ENCODE peak calls at places on chromosomes 6 and 20, in seven cellular contexts. V is PC-9, U is astrocyte, H is bronchial epithelial cell, O is H9, R is cardiac muscle cell, S is dorsolateral prefrontal cortex. G is an unnamed sample. For H3K27me3, the result is how much of the 10 kb centered on the place peaks cover.

GRCh38 chr6:133834472-133835170 is 54.3 kb upstream of the TCF21 start:
- DNase-seq in H (no peak), O (no peak), R (no peak), U (no peak), S (no peak), V (no peak), G (no peak)

GRCh38 chr6:5728726-5729434 is 277.8 kb downstream of the NRN1 start:
- DNase-seq in U (peak), H (peak), S (no peak), O (no peak), V (no peak), R (no peak), G (no peak)

GRCh38 chr6:6713660-6714446 is 125.3 kb downstream of the LY86 start:
- DNase-seq in V (no peak), U (peak), H (peak), R (no peak), O (no peak), S (no peak), G (no peak)

GRCh38 chr6:14172575-14172974 is 55.0 kb downstream of the CD83 start:
- DNase-seq in H (peak), U (no peak), R (no peak), V (no peak), O (no peak), S (no peak), G (no peak)

GRCh38 chr20:21191839-21192238 is 66.0 kb downstream of the KIZ start:
- DNase-seq in U (no peak), V (no peak), S (no peak), O (peak), H (no peak), R (peak), G (no peak)

GRCh38 chr6:163983601-163984445 is 569.3 kb downstream of the QKI start:
- DNase-seq in V (no peak), S (no peak), U (peak), O (no peak), H (no peak), R (peak), G (no peak)

GRCh38 chr6:134819858-134820495 is 129.9 kb downstream of the ALDH8A1 start:
- DNase-seq in O (no peak), S (no peak), U (no peak), V (peak), H (no peak), R (no peak), G (no peak)

GRCh38 chr6:131116755-131117360 is 18.4 kb upstream of the AKAP7 start:
- DNase-seq in H (peak), S (no peak), O (no peak), U (no peak), V (peak), R (peak), G (peak)

GRCh38 chr6:159826968-159827647 is 27.0 kb downstream of the PNLDC1 start:
- DNase-seq in O (no peak), S (no peak), H (no peak), R (no peak), V (no peak), U (no peak), G (no peak)

GRCh38 chr20:56187791-56188190 is 60.7 kb upstream of the MC3R start:
- DNase-seq in O (peak), S (no peak), V (no peak), R (no peak), U (no peak), H (no peak), G (no peak)
- TF ChIP-seq CTCF in O (no peak), S (no peak), V (peak), R (no peak), U (no peak), H (no peak), G (no peak)

GRCh38 chr6:137488736-137489409 is 5.3 kb downstream of the OLIG3 start:
- DNase-seq in U (no peak), S (no peak), R (no peak), H (no peak), O (peak), V (no peak), G (no peak)

GRCh38 chr6:137487947-137488735 is 6.1 kb downstream of the OLIG3 start:
- DNase-seq in R (no peak), H (no peak), O (no peak), S (no peak), U (no peak), V (no peak), G (peak)

GRCh38 chr6:137487181-137487910 is 6.8 kb downstream of the OLIG3 start:
- DNase-seq in R (no peak), H (no peak), U (no peak), O (no peak), V (no peak), S (no peak), G (no peak)

GRCh38 chr6:137489410-137490371 is 4.5 kb downstream of the OLIG3 start:
- DNase-seq in H (no peak), O (peak), V (no peak), S (no peak), U (no peak), R (no peak), G (no peak)

DNA sequence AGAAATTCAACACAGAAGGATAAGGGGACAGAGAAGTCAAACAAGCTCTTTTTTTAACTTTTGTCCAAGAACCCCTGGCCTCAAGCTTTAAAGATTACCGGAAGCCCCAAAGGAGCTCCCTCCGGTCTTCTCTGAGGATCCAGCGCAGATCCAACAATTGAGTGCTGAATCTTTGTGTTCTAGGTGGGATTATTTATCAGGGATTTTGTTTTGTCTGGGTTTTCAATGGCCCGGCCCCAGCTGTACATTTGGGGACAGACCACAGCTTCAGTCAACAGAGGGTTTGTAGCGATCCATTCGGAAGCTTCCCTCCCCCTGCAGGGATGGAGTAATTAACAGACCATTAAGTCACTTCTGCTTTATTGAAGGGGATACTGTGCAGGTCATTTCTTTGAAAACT is 7.8 kb downstream of the OLIG3 start:
- DNase-seq in V (no peak), H (no peak), R (no peak), O (no peak), U (no peak), S (no peak), G (no peak)
- H3K27me3 ChIP-seq in V (under half), H (under half), R (half or more), O (under half), U (half or more), S (half or more), G (under half)

GRCh38 chr20:23078994-23079364 is 7.1 kb downstream of the CD93 start:
- DNase-seq in O (peak), R (peak), V (no peak), S (no peak), U (no peak), H (no peak), G (no peak)
- TF ChIP-seq CTCF in O (peak), R (peak), V (peak), S (no peak), U (no peak), H (peak), G (peak)

GRCh38 chr20:57269148-57269984 is 2.9 kb upstream of the BMP7 start:
- DNase-seq in O (no peak), H (no peak), V (no peak), S (no peak), U (no peak), R (no peak), G (no peak)

GRCh38 chr20:57268399-57269076 is 2.1 kb upstream of the BMP7 start:
- DNase-seq in R (no peak), S (no peak), O (no peak), U (no peak), V (no peak), H (no peak), G (no peak)

GRCh38 chr20:57272883-57273282 is 6.4 kb upstream of the BMP7 start:
- DNase-seq in H (no peak), V (no peak), U (no peak), R (peak), O (no peak), S (no peak), G (no peak)

GRCh38 chr20:57267158-57267821 is 849 bp upstream of the BMP7 start:
- DNase-seq in H (no peak), O (no peak), V (no peak), S (no peak), R (no peak), U (no peak), G (no peak)

GRCh38 chr20:57270204-57270937 is 3.9 kb upstream of the BMP7 start:
- DNase-seq in V (no peak), U (no peak), S (no peak), O (peak), H (no peak), R (no peak), G (no peak)
- H3K27me3 ChIP-seq in V (under half), U (half or more), S (under half), O (under half), H (under half), R (under half), G (under half)

GRCh38 chr20:19249515-19249914 is 37.1 kb downstream of the SLC24A3 start:
- DNase-seq in V (no peak), H (peak), S (no peak), R (no peak), O (no peak), U (no peak), G (no peak)
- TF ChIP-seq CTCF in V (no peak), H (no peak), S (no peak), R (no peak), O (peak), U (no peak), G (peak)

GRCh38 chr20:45019027-45019763 is 52.9 kb downstream of the STK4 start:
- DNase-seq in R (no peak), O (no peak), S (no peak), V (no peak), U (no peak), H (no peak), G (no peak)
- H3K27me3 ChIP-seq in R (under half), O (under half), S (under half), V (under half), U (under half), H (under half), G (under half)